ENCODE peak calls at places on chromosomes 13 and 19, in six cellular contexts. One of them, this sample, is unnamed.

GRCh38 chr19:22606954-22607652 is 27.0 kb upstream of the ZNF492 start:
- DNase-seq in left ventricle myocardium inferior: no peak
- DNase-seq in T-helper 1 cell: no peak
- DNase-seq in fibroblast of lung: no peak
- DNase-seq in ascending aorta: no peak
- DNase-seq in anterior cingulate cortex: no peak
- DNase-seq in this sample: no peak

GRCh38 chr19:8607386-8607785 is 3.1 kb downstream of the ADAMTS10 start:
- DNase-seq in left ventricle myocardium inferior: peak
- DNase-seq in T-helper 1 cell: no peak
- DNase-seq in fibroblast of lung: peak
- DNase-seq in ascending aorta: no peak
- DNase-seq in anterior cingulate cortex: no peak
- DNase-seq in this sample: no peak

GRCh38 chr13:104320446-104320845 is 1254.2 kb upstream of the SLC10A2 start:
- DNase-seq in left ventricle myocardium inferior: no peak
- DNase-seq in T-helper 1 cell: no peak
- DNase-seq in fibroblast of lung: peak
- DNase-seq in ascending aorta: no peak
- DNase-seq in anterior cingulate cortex: no peak
- DNase-seq in this sample: no peak

GRCh38 chr19:38778733-38779132 is 5.4 kb upstream of the LGALS7 start:
- DNase-seq in left ventricle myocardium inferior: no peak
- DNase-seq in T-helper 1 cell: no peak
- DNase-seq in fibroblast of lung: no peak
- DNase-seq in ascending aorta: no peak
- DNase-seq in anterior cingulate cortex: no peak
- DNase-seq in this sample: no peak

GRCh38 chr13:74203576-74203975 is 69.4 kb upstream of the KLF12 start:
- DNase-seq in left ventricle myocardium inferior: no peak
- DNase-seq in T-helper 1 cell: no peak
- DNase-seq in fibroblast of lung: peak
- DNase-seq in ascending aorta: no peak
- DNase-seq in anterior cingulate cortex: no peak
- DNase-seq in this sample: no peak

GRCh38 chr13:39362652-39363390 is 240.2 kb downstream of the LHFPL6 start:
- DNase-seq in left ventricle myocardium inferior: no peak
- DNase-seq in T-helper 1 cell: no peak
- DNase-seq in fibroblast of lung: no peak
- DNase-seq in ascending aorta: no peak
- DNase-seq in anterior cingulate cortex: no peak
- DNase-seq in this sample: no peak

GRCh38 chr13:112326821-112327370 is 49.3 kb upstream of the SPACA7 start:
- DNase-seq in left ventricle myocardium inferior: no peak
- DNase-seq in T-helper 1 cell: no peak
- DNase-seq in fibroblast of lung: no peak
- DNase-seq in ascending aorta: no peak
- DNase-seq in anterior cingulate cortex: no peak
- DNase-seq in this sample: no peak

GRCh38 chr19:10299545-10300458 is 9.8 kb downstream of the ZGLP1 start:
- DNase-seq in left ventricle myocardium inferior: no peak
- DNase-seq in T-helper 1 cell: no peak
- DNase-seq in fibroblast of lung: no peak
- DNase-seq in ascending aorta: no peak
- DNase-seq in anterior cingulate cortex: no peak
- DNase-seq in this sample: no peak

GRCh38 chr19:49594157-49595005 is 3.4 kb downstream of the PRR12 start:
- DNase-seq in left ventricle myocardium inferior: no peak
- DNase-seq in T-helper 1 cell: no peak
- DNase-seq in fibroblast of lung: no peak
- DNase-seq in ascending aorta: no peak
- DNase-seq in anterior cingulate cortex: no peak
- DNase-seq in this sample: no peak

GRCh38 chr19:28701491-28701890 is 511.5 kb downstream of the UQCRFS1 start:
- DNase-seq in left ventricle myocardium inferior: no peak
- DNase-seq in T-helper 1 cell: no peak
- DNase-seq in fibroblast of lung: peak
- DNase-seq in ascending aorta: no peak
- DNase-seq in anterior cingulate cortex: no peak
- DNase-seq in this sample: no peak

GRCh38 chr19:38303517-38304351 is at the start of gene C19orf33:
- DNase-seq in left ventricle myocardium inferior: peak
- DNase-seq in T-helper 1 cell: no peak
- DNase-seq in fibroblast of lung: peak
- DNase-seq in ascending aorta: no peak
- DNase-seq in anterior cingulate cortex: no peak
- DNase-seq in this sample: no peak

GRCh38 chr13:71867101-71867814 is at the start of gene DACH1:
- DNase-seq in left ventricle myocardium inferior: peak
- DNase-seq in T-helper 1 cell: no peak
- DNase-seq in fibroblast of lung: peak
- DNase-seq in ascending aorta: no peak
- DNase-seq in anterior cingulate cortex: no peak
- DNase-seq in this sample: no peak

GRCh38 chr19:40542197-40542859 is 34.3 kb upstream of the SHKBP1 start:
- DNase-seq in left ventricle myocardium inferior: peak
- DNase-seq in T-helper 1 cell: no peak
- DNase-seq in fibroblast of lung: peak
- DNase-seq in ascending aorta: no peak
- DNase-seq in anterior cingulate cortex: no peak
- DNase-seq in this sample: no peak

GRCh38 chr19:46349311-46349993 is 2.6 kb downstream of the PPP5C start:
- DNase-seq in left ventricle myocardium inferior: no peak
- DNase-seq in T-helper 1 cell: no peak
- DNase-seq in fibroblast of lung: no peak
- DNase-seq in ascending aorta: no peak
- DNase-seq in anterior cingulate cortex: no peak
- DNase-seq in this sample: no peak

GRCh38 chr13:73230714-73231113 is 171.9 kb downstream of the KLF5 start:
- DNase-seq in left ventricle myocardium inferior: no peak
- DNase-seq in T-helper 1 cell: no peak
- DNase-seq in fibroblast of lung: no peak
- DNase-seq in ascending aorta: no peak
- DNase-seq in anterior cingulate cortex: no peak
- DNase-seq in this sample: no peak

GRCh38 chr19:15787611-15788155 is at the start of gene OR10H5:
- DNase-seq in left ventricle myocardium inferior: no peak
- DNase-seq in T-helper 1 cell: no peak
- DNase-seq in fibroblast of lung: no peak
- DNase-seq in ascending aorta: no peak
- DNase-seq in anterior cingulate cortex: no peak
- DNase-seq in this sample: no peak

GRCh38 chr19:2719232-2719735 is 1.9 kb downstream of the DIRAS1 start:
- DNase-seq in left ventricle myocardium inferior: no peak
- DNase-seq in T-helper 1 cell: no peak
- DNase-seq in fibroblast of lung: no peak
- DNase-seq in ascending aorta: no peak
- DNase-seq in anterior cingulate cortex: no peak
- DNase-seq in this sample: no peak

GRCh38 chr13:106961219-106961618 is 393.3 kb upstream of the ARGLU1 start:
- DNase-seq in left ventricle myocardium inferior: no peak
- DNase-seq in T-helper 1 cell: no peak
- DNase-seq in fibroblast of lung: no peak
- DNase-seq in ascending aorta: no peak
- DNase-seq in anterior cingulate cortex: no peak
- DNase-seq in this sample: no peak

GRCh38 chr19:16660763-16661479 is at the start of gene TMEM38A:
- DNase-seq in left ventricle myocardium inferior: peak
- DNase-seq in T-helper 1 cell: peak
- DNase-seq in fibroblast of lung: no peak
- DNase-seq in ascending aorta: no peak
- DNase-seq in anterior cingulate cortex: peak
- DNase-seq in this sample: peak

GRCh38 chr19:8185343-8186068 is 23.7 kb upstream of the CERS4 start:
- DNase-seq in left ventricle myocardium inferior: no peak
- DNase-seq in T-helper 1 cell: no peak
- DNase-seq in fibroblast of lung: no peak
- DNase-seq in ascending aorta: no peak
- DNase-seq in anterior cingulate cortex: no peak
- DNase-seq in this sample: no peak

GRCh38 chr13:111158136-111158805 is 43.2 kb downstream of the ARHGEF7 start:
- DNase-seq in left ventricle myocardium inferior: no peak
- DNase-seq in T-helper 1 cell: no peak
- DNase-seq in fibroblast of lung: peak
- DNase-seq in ascending aorta: no peak
- DNase-seq in anterior cingulate cortex: no peak
- DNase-seq in this sample: no peak

GRCh38 chr13:58191754-58192153 is 560.2 kb downstream of the PCDH17 start:
- DNase-seq in left ventricle myocardium inferior: no peak
- DNase-seq in T-helper 1 cell: no peak
- DNase-seq in fibroblast of lung: no peak
- DNase-seq in ascending aorta: no peak
- DNase-seq in anterior cingulate cortex: no peak
- DNase-seq in this sample: no peak

GRCh38 chr19:17160908-17161307 is 54.2 kb upstream of the USE1 start:
- DNase-seq in left ventricle myocardium inferior: no peak
- DNase-seq in T-helper 1 cell: no peak
- DNase-seq in fibroblast of lung: no peak
- DNase-seq in ascending aorta: no peak
- DNase-seq in anterior cingulate cortex: no peak
- DNase-seq in this sample: no peak

GRCh38 chr13:61768175-61768574 is 352.5 kb upstream of the PCDH20 start:
- DNase-seq in left ventricle myocardium inferior: no peak
- DNase-seq in T-helper 1 cell: no peak
- DNase-seq in fibroblast of lung: no peak
- DNase-seq in ascending aorta: no peak
- DNase-seq in anterior cingulate cortex: no peak
- DNase-seq in this sample: no peak

GRCh38 chr19:6466526-6467248 is 2.6 kb downstream of the CRB3 start:
- DNase-seq in left ventricle myocardium inferior: no peak
- DNase-seq in T-helper 1 cell: no peak
- DNase-seq in fibroblast of lung: no peak
- DNase-seq in ascending aorta: no peak
- DNase-seq in anterior cingulate cortex: no peak
- DNase-seq in this sample: no peak

GRCh38 chr13:114044486-114044885 is 70.6 kb upstream of the C13orf46 start:
- DNase-seq in left ventricle myocardium inferior: no peak
- DNase-seq in T-helper 1 cell: no peak
- DNase-seq in fibroblast of lung: peak
- DNase-seq in ascending aorta: no peak
- DNase-seq in anterior cingulate cortex: no peak
- DNase-seq in this sample: no peak

GRCh38 chr13:88979465-88980180 is 1308.5 kb downstream of the SLITRK5 start:
- DNase-seq in left ventricle myocardium inferior: no peak
- DNase-seq in T-helper 1 cell: no peak
- DNase-seq in fibroblast of lung: peak
- DNase-seq in ascending aorta: no peak
- DNase-seq in anterior cingulate cortex: no peak
- DNase-seq in this sample: no peak

GRCh38 chr13:66887088-66887487 is 343.0 kb downstream of the PCDH9 start:
- DNase-seq in left ventricle myocardium inferior: no peak
- DNase-seq in T-helper 1 cell: no peak
- DNase-seq in fibroblast of lung: peak
- DNase-seq in ascending aorta: no peak
- DNase-seq in anterior cingulate cortex: peak
- DNase-seq in this sample: no peak